ENCODE peak calls at places on chromosomes 5 and 9, in five cellular contexts. O, J, R, G and X are unnamed samples.

GRCh38 chr5:1552469-1553255 is 28.9 kb upstream of the LPCAT1 start:
- DNase-seq in O (no peak), J (no peak), R (peak), G (no peak), X (no peak)

GRCh38 chr5:150612405-150612804 is 28.1 kb upstream of the SYNPO start:
- DNase-seq in O (no peak), J (peak), R (no peak), G (no peak), X (no peak)

GRCh38 chr9:81318571-81318970 is 370.8 kb downstream of the TLE1 start:
- DNase-seq in O (no peak), J (peak), R (no peak), G (no peak), X (peak)

GRCh38 chr9:129781991-129782390 is 21.0 kb upstream of the TOR1B start:
- DNase-seq in O (no peak), J (no peak), R (no peak), G (no peak), X (no peak)

GRCh38 chr9:133125706-133126696 is 5.0 kb upstream of the RALGDS start:
- DNase-seq in O (no peak), J (no peak), R (no peak), G (no peak), X (peak)

GRCh38 chr5:58094031-58094430 is 365.9 kb downstream of the PLK2 start:
- DNase-seq in O (no peak), J (no peak), R (peak), G (no peak), X (peak)

GRCh38 chr5:133373121-133373870 is 239.0 kb downstream of the FSTL4 start:
- DNase-seq in O (no peak), J (no peak), R (peak), G (no peak), X (peak)

GRCh38 chr5:109936996-109937395 is 247.3 kb downstream of the MAN2A1 start:
- DNase-seq in O (no peak), J (no peak), R (no peak), G (no peak), X (no peak)

GRCh38 chr9:21833090-21833801 is 30.8 kb downstream of the MTAP start:
- DNase-seq in O (no peak), J (no peak), R (no peak), G (no peak), X (no peak)

GRCh38 chr5:151123897-151124751 is 33.5 kb downstream of the ANXA6 start:
- DNase-seq in O (no peak), J (peak), R (no peak), G (no peak), X (peak)

GRCh38 chr5:88836195-88836838 is 46.7 kb downstream of the MEF2C start:
- DNase-seq in O (no peak), J (no peak), R (no peak), G (no peak), X (no peak)

GRCh38 chr9:128141604-128142003 is 7.6 kb upstream of the LCN2 start:
- DNase-seq in O (no peak), J (no peak), R (no peak), G (no peak), X (no peak)

GRCh38 chr9:76162751-76163500 is 231.3 kb downstream of the RFK start:
- DNase-seq in O (no peak), J (no peak), R (no peak), G (no peak), X (no peak)

GRCh38 chr9:117927354-117927753 is 223.2 kb downstream of the TLR4 start:
- DNase-seq in O (no peak), J (peak), R (no peak), G (no peak), X (no peak)

GRCh38 chr9:13690595-13690994 is 411.1 kb upstream of the MPDZ start:
- DNase-seq in O (no peak), J (no peak), R (no peak), G (no peak), X (no peak)

GRCh38 chr5:24823625-24824024 is 178.8 kb upstream of the CDH10 start:
- DNase-seq in O (no peak), J (peak), R (no peak), G (no peak), X (no peak)

GRCh38 chr5:59666709-59667108 is 226.8 kb downstream of the PDE4D start:
- DNase-seq in O (no peak), J (peak), R (no peak), G (no peak), X (no peak)

GRCh38 chr9:74285075-74285474 is 212.1 kb upstream of the RORB start:
- DNase-seq in O (no peak), J (no peak), R (no peak), G (no peak), X (peak)

GRCh38 chr5:150487199-150488061 is 20.5 kb upstream of the NDST1 start:
- DNase-seq in O (no peak), J (peak), R (no peak), G (no peak), X (peak)

GRCh38 chr9:132241840-132242620 is 80.2 kb downstream of the NTNG2 start:
- DNase-seq in O (peak), J (peak), R (peak), G (peak), X (no peak)

GRCh38 chr9:75855509-75855908 is 35.0 kb upstream of the PCSK5 start:
- DNase-seq in O (no peak), J (peak), R (no peak), G (no peak), X (peak)

GRCh38 chr9:15096959-15097358 is 186.7 kb upstream of the FREM1 start:
- DNase-seq in O (no peak), J (no peak), R (no peak), G (no peak), X (no peak)

GRCh38 chr5:64939772-64940510 is 171.2 kb downstream of the CWC27 start:
- DNase-seq in O (no peak), J (no peak), R (no peak), G (no peak), X (peak)

GRCh38 chr5:149239917-149240316 is 31.7 kb upstream of the AFAP1L1 start:
- DNase-seq in O (no peak), J (no peak), R (no peak), G (no peak), X (no peak)

GRCh38 chr5:95969646-95970358 is 8.2 kb upstream of the ELL2 start:
- DNase-seq in O (no peak), J (no peak), R (no peak), G (no peak), X (peak)

GRCh38 chr5:42894057-42894456 is 82.4 kb upstream of the SELENOP start:
- DNase-seq in O (no peak), J (no peak), R (no peak), G (no peak), X (no peak)

GRCh38 chr5:40333459-40334241 is 346.1 kb upstream of the PTGER4 start:
- DNase-seq in O (no peak), J (no peak), R (peak), G (peak), X (peak)

GRCh38 chr5:4868140-4868735 is 271.9 kb upstream of the ADAMTS16 start:
- DNase-seq in O (no peak), J (peak), R (peak), G (peak), X (peak)

GRCh38 chr5:147509041-147509709 is 693 bp downstream of the DPYSL3 start:
- DNase-seq in O (no peak), J (peak), R (no peak), G (no peak), X (no peak)

GRCh38 chr5:128681096-128681495 is 143.1 kb upstream of the FBN2 start:
- DNase-seq in O (no peak), J (no peak), R (no peak), G (no peak), X (no peak)

GRCh38 chr5:180335614-180336233 is 17.4 kb downstream of the GFPT2 start:
- DNase-seq in O (no peak), J (no peak), R (no peak), G (no peak), X (no peak)

GRCh38 chr5:16461782-16462181 is 3.8 kb downstream of the ZNF622 start:
- DNase-seq in O (no peak), J (no peak), R (no peak), G (no peak), X (peak)

GRCh38 chr9:107675476-107676264 is 186.1 kb upstream of the KLF4 start:
- DNase-seq in O (no peak), J (no peak), R (no peak), G (no peak), X (no peak)

GRCh38 chr9:101739311-101739710 is 864 bp upstream of the GRIN3A start:
- DNase-seq in O (no peak), J (peak), R (no peak), G (no peak), X (no peak)

GRCh38 chr5:103362211-103362610 is 103.6 kb downstream of the MACIR start:
- DNase-seq in O (no peak), J (no peak), R (no peak), G (no peak), X (peak)

GRCh38 chr5:170307575-170308465 is 10.2 kb upstream of the LCP2 start:
- DNase-seq in O (no peak), J (no peak), R (no peak), G (no peak), X (peak)

GRCh38 chr9:78566948-78567675 is 270.2 kb downstream of the PSAT1 start:
- DNase-seq in O (no peak), J (no peak), R (no peak), G (no peak), X (peak)